ENCODE peak calls at places on chromosome 1, in four cellular contexts. J is HS-27A, X is retina, M is choroid plexus epithelial cell. Z is an unnamed sample.
A peak's percentile ranks its signal among the peaks of the same experiment; 100 is the strongest.

GRCh38 chr1:150176593-150176992 is 26.9 kb downstream of the PLEKHO1 start:
- DNase-seq in J (no peak), M (no peak), X (no peak), Z (peak; percentile 44)

GRCh38 chr1:234538930-234539649 is 60.1 kb upstream of the TARBP1 start:
- DNase-seq in X (peak; percentile 39), M (no peak), J (no peak), Z (no peak)

GRCh38 chr1:113692342-113692741 is 66.9 kb downstream of the PHTF1 start:
- DNase-seq in M (no peak), J (no peak), X (no peak), Z (no peak)

GRCh38 chr1:245516178-245516829 is 361.5 kb downstream of the KIF26B start:
- DNase-seq in J (peak; percentile 12), X (peak; percentile 34), M (no peak), Z (no peak)

GRCh38 chr1:167555971-167556714 is 2.6 kb upstream of the CREG1 start:
- DNase-seq in M (peak; percentile 87), X (peak; percentile 58), J (peak; percentile 31), Z (peak; percentile 89)

GRCh38 chr1:11858968-11859871 is 475 bp upstream of the NPPB start:
- DNase-seq in X (peak; percentile 70), J (no peak), M (peak; percentile 67), Z (peak; percentile 65)

GRCh38 chr1:117366281-117366981 is 818 bp upstream of the MAN1A2 start:
- DNase-seq in X (peak; percentile 95), J (no peak), M (peak; percentile 78), Z (peak; percentile 94)

GRCh38 chr1:240854367-240854766 is 242.4 kb upstream of the GREM2 start:
- DNase-seq in J (no peak), X (no peak), M (no peak), Z (peak; percentile 72)

GRCh38 chr1:54331091-54331772 is 75.0 kb downstream of the SSBP3 start:
- DNase-seq in J (no peak), M (no peak), X (peak; percentile 10), Z (peak; percentile 87)

GRCh38 chr1:153538315-153538821 is 2.4 kb downstream of the S100A5 start:
- DNase-seq in X (peak; percentile 39), J (no peak), M (no peak), Z (peak; percentile 45)

GRCh38 chr1:218499021-218499691 is 154.0 kb downstream of the TGFB2 start:
- DNase-seq in X (no peak), J (peak; percentile 68), M (peak; percentile 93), Z (peak; percentile 80)

GRCh38 chr1:19477284-19478240 is 7.8 kb downstream of the CAPZB start:
- DNase-seq in J (no peak), M (peak; percentile 69), X (no peak), Z (no peak)

GRCh38 chr1:21764615-21765423 is 18.1 kb downstream of the USP48 start:
- DNase-seq in J (peak; percentile 98), M (peak; percentile 72), X (no peak), Z (peak; percentile 96)

Z was measured in adipocyte.